ENCODE peak calls at places on chromosomes 4 and X, in seven cellular contexts. D is central memory CD8-positive, alpha-beta T cell; E is astrocyte; U is stimulated activated naive B cell treated with anti-CD40 and anti-IgM and Interleukin-4, amounts not matched to agents 10 μg/mL and 1 μg/mL and 100 μg/mL, for 72 hours; T is Caki2; R is RPMI8226; L is HT-29. K is an unnamed sample.

GRCh38 chr4:3197366-3198105 is 51.4 kb upstream of the MSANTD1 start:
- DNase-seq in T (no peak), L (no peak), U (no peak), R (no peak), D (no peak), E (no peak), K (no peak)

GRCh38 chr4:163663454-163664225 is 169.2 kb downstream of the TMA16 start:
- DNase-seq in E (no peak), R (no peak), D (no peak), T (no peak), U (no peak), L (no peak), K (no peak)

GRCh38 chr4:105520819-105521790 is 31.3 kb upstream of the ARHGEF38 start:
- DNase-seq in U (peak), R (peak), E (peak), L (peak), D (no peak), T (peak), K (peak)

GRCh38 chr4:106869551-106869950 is 166.6 kb downstream of the DKK2 start:
- DNase-seq in R (no peak), L (no peak), E (peak), T (no peak), D (no peak), U (no peak), K (no peak)

GRCh38 chr4:67929447-67929846 is 33.8 kb downstream of the TMPRSS11A start:
- DNase-seq in T (peak), D (no peak), U (no peak), L (no peak), E (peak), R (no peak), K (no peak)

GRCh38 chrX:29652484-29652883 is 562.9 kb upstream of the MAGEB2 start:
- DNase-seq in U (no peak), L (no peak), D (no peak), E (peak), T (peak), R (no peak), K (no peak)

GRCh38 chrX:77693594-77693993 is 92.4 kb downstream of the ATRX start:
- DNase-seq in E (no peak), U (no peak), D (no peak), R (no peak), L (no peak), T (no peak), K (no peak)

GRCh38 chr4:183541081-183542045 is 36.5 kb downstream of the ING2 start:
- DNase-seq in T (no peak), L (no peak), R (no peak), D (no peak), E (no peak), U (no peak), K (no peak)

GRCh38 chr4:6908397-6909112 is 1.1 kb upstream of the TBC1D14 start:
- DNase-seq in T (peak), E (peak), R (no peak), U (no peak), L (no peak), D (no peak), K (no peak)

GRCh38 chr4:141761926-141762325 is 125.5 kb downstream of the IL15 start:
- DNase-seq in R (no peak), T (no peak), D (no peak), E (no peak), L (no peak), U (no peak), K (no peak)

GRCh38 chr4:126678608-126679007 is 954.1 kb upstream of the INTU start:
- DNase-seq in U (no peak), E (no peak), R (no peak), L (no peak), D (no peak), T (no peak), K (no peak)

GRCh38 chr4:182745268-182745667 is 171.9 kb downstream of the DCTD start:
- DNase-seq in U (no peak), T (no peak), R (peak), D (no peak), E (no peak), L (no peak), K (no peak)

GRCh38 chr4:77881460-77882295 is 19.0 kb downstream of the MRPL1 start:
- DNase-seq in D (no peak), U (no peak), T (peak), L (peak), R (no peak), E (no peak), K (no peak)

GRCh38 chrX:39815621-39816020 is 282.1 kb downstream of the BCOR start:
- DNase-seq in L (no peak), E (peak), D (no peak), R (peak), U (peak), T (no peak), K (peak)

K was measured in SW480.